ENCODE peak calls at places on chromosomes 6 and 20, in eight cellular contexts. T, C, D, U, I, M, K and Y are unnamed samples.

GRCh38 chr6:73004817-73005216 is 220.5 kb downstream of the KHDC1L start:
- DNase-seq in M (no peak), I (no peak), D (no peak), U (no peak), T (no peak), C (no peak), K (no peak), Y (no peak)

GRCh38 chr6:113776998-113777397 is 80.1 kb upstream of the MARCKS start:
- DNase-seq in T (no peak), K (no peak), C (no peak), U (no peak), D (no peak), I (no peak), M (no peak), Y (no peak)

GRCh38 chr6:45791600-45792168 is 224.0 kb downstream of the CLIC5 start:
- DNase-seq in U (no peak), D (peak; percentile 49), T (no peak), I (no peak), C (no peak), M (no peak), K (no peak), Y (no peak)

GRCh38 chr6:31829633-31830492 is 2.3 kb downstream of the HSPA1B start:
- DNase-seq in M (no peak), U (no peak), D (no peak), K (no peak), I (peak; percentile 51), C (no peak), T (no peak), Y (no peak)

GRCh38 chr20:16576219-16576618 is 3.0 kb upstream of the KIF16B start:
- DNase-seq in T (no peak), I (peak; percentile 39), U (no peak), M (no peak), C (no peak), D (no peak), K (no peak), Y (no peak)

GRCh38 chr6:157929076-157929475 is 52.6 kb upstream of the SYNJ2 start:
- DNase-seq in C (no peak), I (no peak), D (no peak), M (no peak), K (no peak), T (no peak), U (no peak), Y (no peak)

GRCh38 chr20:44010162-44010704 is 95.6 kb downstream of the TOX2 start:
- DNase-seq in K (no peak), I (no peak), U (no peak), C (no peak), M (peak; percentile 73), D (no peak), T (no peak), Y (no peak)

GRCh38 chr6:150492941-150493340 is 106.7 kb upstream of the PLEKHG1 start:
- DNase-seq in U (no peak), K (no peak), T (no peak), D (no peak), M (peak; percentile 88), C (no peak), I (peak; percentile 13), Y (no peak)

GRCh38 chr6:18507018-18507415 is 119.9 kb downstream of the RNF144B start:
- DNase-seq in D (no peak), K (no peak), T (no peak), U (no peak), I (no peak), M (no peak), C (no peak), Y (no peak)

GRCh38 chr6:160461641-160462040 is 113.5 kb downstream of the SLC22A3 start:
- DNase-seq in T (no peak), C (no peak), K (no peak), M (no peak), U (no peak), I (no peak), D (no peak), Y (no peak)

GRCh38 chr6:135186255-135186654 is 5.1 kb downstream of the MYB start:
- DNase-seq in D (no peak), C (no peak), T (no peak), M (no peak), K (no peak), U (no peak), I (no peak), Y (no peak)

GRCh38 chr20:62529916-62530642 is 54.3 kb upstream of the GATA5 start:
- DNase-seq in C (no peak), I (no peak), U (no peak), K (no peak), M (no peak), T (no peak), D (no peak), Y (no peak)

GRCh38 chr20:56442381-56443365 is 25.8 kb upstream of the RTF2 start:
- DNase-seq in K (no peak), D (no peak), I (no peak), T (no peak), U (no peak), M (peak; percentile 68), C (no peak), Y (no peak)

GRCh38 chr6:163415176-163415619 is 680 bp downstream of the QKI start:
- DNase-seq in M (no peak), D (no peak), C (no peak), T (no peak), K (peak; percentile 65), U (no peak), I (no peak), Y (no peak)

GRCh38 chr6:126076992-126077664 is 90.8 kb downstream of the TRMT11 start:
- DNase-seq in M (no peak), K (no peak), U (no peak), D (no peak), I (no peak), T (no peak), C (peak; percentile 60), Y (no peak)

GRCh38 chr6:122789862-122790739 is 1.0 kb downstream of the SMPDL3A start:
- DNase-seq in I (no peak), T (no peak), D (no peak), C (no peak), K (peak; percentile 44), M (no peak), U (no peak), Y (no peak)

GRCh38 chr6:39812853-39813533 is 20.8 kb downstream of the DAAM2 start:
- DNase-seq in D (peak; percentile 79), K (no peak), U (no peak), C (peak; percentile 43), T (no peak), M (no peak), I (no peak), Y (no peak)

GRCh38 chr6:25172819-25173218 is 106.4 kb upstream of the CARMIL1 start:
- DNase-seq in K (no peak), D (peak; percentile 92), M (peak; percentile 69), C (no peak), I (peak; percentile 13), T (no peak), U (no peak), Y (no peak)

GRCh38 chr20:31827059-31827458 is 7.9 kb downstream of the MYLK2 start:
- DNase-seq in U (no peak), D (no peak), M (no peak), K (no peak), T (no peak), I (no peak), C (no peak), Y (no peak)
- TF ChIP-seq CTCF in U (no peak), D (no peak), M (no peak), K (no peak), T (no peak), I (no peak), C (no peak), Y (no peak)

GRCh38 chr20:2088904-2089303 is 12.7 kb upstream of the STK35 start:
- DNase-seq in U (no peak), M (no peak), D (no peak), I (no peak), T (no peak), K (no peak), C (no peak), Y (no peak)

GRCh38 chr20:2089447-2089846 is 12.2 kb upstream of the STK35 start:
- DNase-seq in K (no peak), D (no peak), M (no peak), U (no peak), C (no peak), I (no peak), T (no peak), Y (no peak)

GRCh38 chr20:2093883-2094282 is 7.7 kb upstream of the STK35 start:
- DNase-seq in D (no peak), C (no peak), I (no peak), U (no peak), K (no peak), T (no peak), M (no peak), Y (no peak)

GRCh38 chr20:2093200-2093781 is 8.3 kb upstream of the STK35 start:
- DNase-seq in U (no peak), I (peak; percentile 60), M (no peak), C (no peak), T (no peak), D (no peak), K (peak; percentile 42), Y (no peak)
- TF ChIP-seq CTCF in U (peak; percentile 63), I (peak; percentile 68), M (peak; percentile 65), C (no peak), T (peak; percentile 84), D (peak; percentile 55), K (peak; percentile 50), Y (peak; percentile 67)

DNA sequence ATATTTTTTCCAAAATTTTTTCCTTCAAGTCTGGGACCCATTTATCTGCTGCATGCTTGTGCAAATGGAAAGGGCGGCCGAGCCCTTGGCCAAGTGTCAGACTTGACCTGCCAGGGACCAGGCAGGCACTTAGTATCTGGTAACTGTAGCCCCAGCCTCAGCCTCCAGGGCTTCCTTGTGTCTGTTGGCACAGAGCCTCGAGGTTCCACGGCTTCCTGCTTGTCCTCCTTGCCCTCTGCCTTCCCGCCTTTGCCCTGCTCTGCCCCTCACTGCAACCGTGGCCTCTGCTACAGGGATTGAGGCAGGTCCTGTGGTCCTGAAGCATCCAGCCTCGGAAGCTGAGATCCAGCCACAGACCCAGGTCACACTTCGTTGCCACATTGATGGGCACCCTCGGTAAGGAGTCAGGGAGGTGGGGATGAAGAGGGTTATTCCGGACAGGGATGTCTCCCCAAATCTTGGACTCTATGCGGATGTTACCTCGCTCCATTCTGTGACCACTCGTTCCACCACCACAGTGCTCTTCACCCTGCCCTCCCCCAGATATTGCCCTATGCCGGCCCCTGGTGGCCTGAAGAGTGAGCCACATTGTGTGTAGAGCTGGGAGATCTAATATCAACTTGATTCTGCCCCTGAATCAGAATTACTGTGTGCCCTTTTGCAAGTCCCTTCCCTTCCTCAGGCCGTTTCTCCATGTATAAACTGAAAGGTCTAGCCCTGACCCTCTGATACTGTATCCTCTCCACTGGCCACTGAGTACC is 41.5 kb upstream of the SRF start:
- DNase-seq in I (peak; percentile 26), D (no peak), K (peak; percentile 57), U (no peak), M (no peak), T (peak; percentile 49), C (no peak), Y (no peak)
- TF ChIP-seq CTCF in I (peak; percentile 32), D (peak; percentile 90), K (peak; percentile 45), U (peak; percentile 68), M (peak; percentile 64), T (peak; percentile 75), C (no peak), Y (peak; percentile 79)

GRCh38 chr6:20058912-20059311 is 153.4 kb downstream of the MBOAT1 start:
- DNase-seq in C (no peak), M (no peak), I (no peak), T (no peak), D (no peak), U (no peak), K (no peak), Y (no peak)
- TF ChIP-seq CTCF in C (no peak), M (no peak), I (no peak), T (no peak), D (no peak), U (no peak), K (no peak), Y (no peak)